ENCODE peak calls at places on chromosome 16, in five cellular contexts. Z, W, X, N and V are unnamed samples.

GRCh38 chr16:59210955-59211541 is 476.9 kb upstream of the GOT2 start:
- DNase-seq in Z (no peak), W (no peak), X (no peak), N (peak), V (no peak)

GRCh38 chr16:78996806-78997205 is 603.7 kb downstream of the MAF start:
- DNase-seq in Z (no peak), W (no peak), X (no peak), N (no peak), V (no peak)

GRCh38 chr16:58661199-58661830 is 23.3 kb downstream of the SLC38A7 start:
- DNase-seq in Z (peak), W (no peak), X (peak), N (peak), V (no peak)

GRCh38 chr16:26709175-26709574 is 357.6 kb upstream of the C16orf82 start:
- DNase-seq in Z (peak), W (no peak), X (peak), N (no peak), V (no peak)

GRCh38 chr16:67936876-67937605 is 391 bp upstream of the PSMB10 start:
- DNase-seq in Z (no peak), W (peak), X (no peak), N (no peak), V (peak)

GRCh38 chr16:8849411-8850011 is 19.3 kb downstream of the CARHSP1 start:
- DNase-seq in Z (peak), W (no peak), X (no peak), N (no peak), V (no peak)

GRCh38 chr16:89118361-89119061 is 24.9 kb downstream of the ACSF3 start:
- DNase-seq in Z (no peak), W (no peak), X (no peak), N (peak), V (no peak)

GRCh38 chr16:2770057-2770780 is 6.9 kb downstream of the ELOB start:
- DNase-seq in Z (no peak), W (no peak), X (peak), N (no peak), V (peak)

GRCh38 chr16:89912143-89912542 is 6.5 kb upstream of the MC1R start:
- DNase-seq in Z (no peak), W (no peak), X (no peak), N (no peak), V (no peak)

GRCh38 chr16:89536886-89537548 is 23.5 kb upstream of the RPL13 start:
- DNase-seq in Z (no peak), W (no peak), X (no peak), N (no peak), V (no peak)

GRCh38 chr16:20308266-20308665 is 19.0 kb downstream of the GP2 start:
- DNase-seq in Z (no peak), W (no peak), X (no peak), N (no peak), V (no peak)

GRCh38 chr16:88649924-88650748 is 717 bp downstream of the CYBA start:
- DNase-seq in Z (peak), W (no peak), X (peak), N (peak), V (no peak)

GRCh38 chr16:20940864-20941634 is 40.5 kb downstream of the LYRM1 start:
- DNase-seq in Z (no peak), W (no peak), X (no peak), N (no peak), V (no peak)

GRCh38 chr16:21092951-21093350 is 57.7 kb downstream of the DNAH3 start:
- DNase-seq in Z (no peak), W (no peak), X (no peak), N (no peak), V (no peak)

GRCh38 chr16:58907297-58907696 is 173.2 kb upstream of the GOT2 start:
- DNase-seq in Z (no peak), W (no peak), X (no peak), N (no peak), V (peak)

GRCh38 chr16:48318630-48319029 is 66.6 kb downstream of the SIAH1 start:
- DNase-seq in Z (no peak), W (peak), X (no peak), N (no peak), V (peak)

GRCh38 chr16:9820481-9821246 is 361.6 kb downstream of the GRIN2A start:
- DNase-seq in Z (no peak), W (no peak), X (no peak), N (no peak), V (no peak)

GRCh38 chr16:4293822-4294457 is 21.1 kb upstream of the TFAP4 start:
- DNase-seq in Z (peak), W (no peak), X (peak), N (no peak), V (no peak)

GRCh38 chr16:81265658-81266451 is 27.4 kb downstream of the BCO1 start:
- DNase-seq in Z (no peak), W (no peak), X (no peak), N (no peak), V (no peak)

GRCh38 chr16:89104930-89105571 is 11.4 kb downstream of the ACSF3 start:
- DNase-seq in Z (no peak), W (no peak), X (no peak), N (no peak), V (no peak)

GRCh38 chr16:4105848-4106247 is 10.4 kb downstream of the ADCY9 start:
- DNase-seq in Z (no peak), W (no peak), X (no peak), N (no peak), V (no peak)

GRCh38 chr16:20611975-20612471 is 35.9 kb upstream of the ACSM2B start:
- DNase-seq in Z (no peak), W (no peak), X (no peak), N (no peak), V (no peak)

GRCh38 chr16:53415504-53415903 is 18.8 kb upstream of the RBL2 start:
- DNase-seq in Z (no peak), W (no peak), X (no peak), N (peak), V (no peak)

GRCh38 chr16:62450291-62450690 is 414.1 kb upstream of the CDH8 start:
- DNase-seq in Z (no peak), W (no peak), X (no peak), N (no peak), V (no peak)

GRCh38 chr16:15482068-15482747 is 47.8 kb downstream of the BMERB1 start:
- DNase-seq in Z (peak), W (no peak), X (peak), N (peak), V (no peak)

GRCh38 chr16:56087636-56088035 is 103.7 kb upstream of the GNAO1 start:
- DNase-seq in Z (no peak), W (no peak), X (no peak), N (no peak), V (no peak)

GRCh38 chr16:20901068-20901440 is 483 bp downstream of the LYRM1 start:
- DNase-seq in Z (no peak), W (no peak), X (no peak), N (no peak), V (no peak)

GRCh38 chr16:229731-230281 is 557 bp upstream of the LUC7L start:
- DNase-seq in Z (no peak), W (no peak), X (no peak), N (no peak), V (no peak)

GRCh38 chr16:1959269-1960039 is at the start of gene NDUFB10:
- DNase-seq in Z (peak), W (peak), X (peak), N (peak), V (peak)

GRCh38 chr16:3012828-3013420 is at the start of gene CLDN9:
- DNase-seq in Z (no peak), W (no peak), X (no peak), N (no peak), V (no peak)

GRCh38 chr16:47731252-47731651 is 270.1 kb downstream of the PHKB start:
- DNase-seq in Z (no peak), W (no peak), X (no peak), N (peak), V (no peak)

GRCh38 chr16:57380671-57381462 is 8.6 kb downstream of the CX3CL1 start:
- DNase-seq in Z (no peak), W (no peak), X (no peak), N (no peak), V (no peak)

GRCh38 chr16:66447491-66447890 is 20.4 kb downstream of the BEAN1 start:
- DNase-seq in Z (no peak), W (no peak), X (no peak), N (no peak), V (no peak)

GRCh38 chr16:67407176-67407787 is 9.0 kb downstream of the ZDHHC1 start:
- DNase-seq in Z (peak), W (no peak), X (no peak), N (no peak), V (no peak)

GRCh38 chr16:87425941-87426340 is 33.8 kb downstream of the MAP1LC3B start:
- DNase-seq in Z (no peak), W (no peak), X (no peak), N (no peak), V (no peak)

GRCh38 chr16:87423429-87423828 is 31.3 kb downstream of the MAP1LC3B start:
- DNase-seq in Z (no peak), W (no peak), X (no peak), N (no peak), V (no peak)

GRCh38 chr16:87422106-87422505 is 30.0 kb downstream of the MAP1LC3B start:
- DNase-seq in Z (no peak), W (no peak), X (no peak), N (no peak), V (no peak)

GRCh38 chr16:87424260-87424659 is 32.1 kb downstream of the MAP1LC3B start:
- DNase-seq in Z (no peak), W (no peak), X (no peak), N (no peak), V (no peak)

DNA sequence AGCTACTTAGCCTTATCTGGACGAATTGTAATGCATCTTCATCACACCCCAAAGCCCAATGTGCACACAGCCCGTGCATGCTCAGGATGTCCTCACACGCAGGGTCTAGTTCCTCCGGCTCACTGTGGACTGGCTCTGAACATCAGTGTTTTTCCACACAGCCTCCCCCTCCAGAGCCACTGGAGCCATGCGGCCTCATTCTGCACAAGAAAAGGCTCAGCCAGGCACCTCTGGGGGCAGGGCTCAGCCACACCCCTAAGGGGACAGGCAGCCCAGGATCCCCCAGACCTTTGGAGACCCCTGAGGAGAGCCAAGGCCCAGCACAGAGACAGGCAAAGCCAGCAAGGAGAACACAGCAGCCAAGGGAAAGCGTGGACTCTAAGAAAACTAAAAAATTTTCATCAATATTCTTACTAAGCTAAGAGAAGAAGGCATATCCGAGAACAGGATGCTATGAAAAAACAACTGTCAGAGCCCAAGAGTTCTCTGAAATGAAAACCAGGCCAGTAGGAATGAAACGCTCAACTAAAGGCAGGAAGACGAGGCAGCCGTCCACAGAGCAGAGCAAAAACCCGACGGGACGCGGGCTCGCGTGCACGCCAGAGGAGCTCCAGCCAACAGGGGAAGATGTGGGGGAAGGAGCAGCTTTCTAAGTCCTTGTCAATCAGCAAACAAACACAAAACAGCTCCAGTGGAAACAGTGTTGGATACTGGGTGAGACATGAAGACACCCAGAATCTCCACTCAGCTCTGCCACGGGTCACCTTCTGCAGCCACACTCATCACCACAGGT is 34.5 kb downstream of the MAP1LC3B start:
- DNase-seq in Z (no peak), W (no peak), X (no peak), N (no peak), V (no peak)
- TF ChIP-seq GABPA in Z (no peak), W (no peak), X (no peak), N (no peak), V (no peak)

GRCh38 chr16:82293671-82294070 is 123.6 kb upstream of the MPHOSPH6 start:
- DNase-seq in Z (no peak), W (no peak), X (no peak), N (no peak), V (no peak)
- TF ChIP-seq GABPA in Z (no peak), W (no peak), X (no peak), N (no peak), V (no peak)

GRCh38 chr16:17261197-17261858 is 209.4 kb downstream of the XYLT1 start:
- DNase-seq in Z (no peak), W (no peak), X (no peak), N (no peak), V (peak)
- TF ChIP-seq GABPA in Z (no peak), W (no peak), X (no peak), N (no peak), V (no peak)

DNA sequence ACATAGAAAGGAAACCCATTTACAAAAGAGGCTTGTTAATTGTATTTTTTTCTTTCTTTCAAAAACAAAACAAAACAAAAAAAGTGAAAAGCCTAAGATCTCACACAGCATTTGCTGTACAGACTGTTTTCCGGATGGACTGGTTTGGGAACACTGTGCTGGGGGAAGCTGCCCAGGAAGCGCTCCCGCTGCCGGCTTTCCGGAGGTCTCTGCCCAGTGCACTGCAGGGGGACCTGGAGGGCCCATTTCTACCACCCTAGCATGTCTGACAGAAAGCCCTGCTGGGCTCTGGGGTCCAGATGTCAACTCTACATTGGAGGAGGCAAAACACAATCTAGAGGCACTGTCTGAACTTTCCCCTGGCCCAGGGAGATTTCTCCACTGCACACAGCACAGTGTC is 26.3 kb upstream of the CLEC18B start:
- DNase-seq in Z (no peak), W (no peak), X (no peak), N (no peak), V (no peak)
- TF ChIP-seq GABPA in Z (no peak), W (no peak), X (no peak), N (no peak), V (no peak)

GRCh38 chr16:50591800-50592771 is 43.9 kb downstream of the NKD1 start:
- DNase-seq in Z (peak), W (no peak), X (no peak), N (no peak), V (no peak)
- TF ChIP-seq GABPA in Z (no peak), W (no peak), X (no peak), N (no peak), V (no peak)

GRCh38 chr16:35752773-35753558 is 2293.6 kb downstream of the TP53TG3F start:
- DNase-seq in Z (no peak), W (no peak), X (no peak), N (no peak), V (no peak)
- TF ChIP-seq GABPA in Z (no peak), W (no peak), X (no peak), N (no peak), V (no peak)

DNA sequence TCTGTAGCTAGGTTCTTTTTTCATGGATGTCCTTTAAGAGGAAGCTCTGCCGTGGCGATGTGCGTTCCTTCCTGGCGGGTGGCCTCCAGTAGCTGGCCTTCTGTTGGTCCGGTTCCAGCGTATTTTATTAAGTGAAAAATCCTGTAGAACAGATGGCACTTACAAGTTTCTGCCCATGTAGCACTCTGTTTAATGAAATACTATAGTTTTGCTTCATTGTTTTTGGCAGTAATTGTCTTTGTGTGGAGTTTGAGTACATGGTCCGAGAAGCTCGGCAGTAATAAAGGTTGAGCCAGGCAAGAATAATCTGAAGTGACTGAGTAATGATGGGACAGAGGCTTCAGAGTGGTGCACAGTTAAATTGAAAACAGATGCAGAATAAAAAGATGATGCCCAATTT is 20.4 kb downstream of the USP10 start:
- DNase-seq in Z (peak), W (no peak), X (no peak), N (no peak), V (no peak)
- TF ChIP-seq GABPA in Z (no peak), W (no peak), X (no peak), N (no peak), V (no peak)

GRCh38 chr16:72536673-72537435 is 364.9 kb upstream of the PMFBP1 start:
- DNase-seq in Z (no peak), W (no peak), X (no peak), N (no peak), V (no peak)
- TF ChIP-seq GABPA in Z (no peak), W (no peak), X (no peak), N (no peak), V (no peak)

DNA sequence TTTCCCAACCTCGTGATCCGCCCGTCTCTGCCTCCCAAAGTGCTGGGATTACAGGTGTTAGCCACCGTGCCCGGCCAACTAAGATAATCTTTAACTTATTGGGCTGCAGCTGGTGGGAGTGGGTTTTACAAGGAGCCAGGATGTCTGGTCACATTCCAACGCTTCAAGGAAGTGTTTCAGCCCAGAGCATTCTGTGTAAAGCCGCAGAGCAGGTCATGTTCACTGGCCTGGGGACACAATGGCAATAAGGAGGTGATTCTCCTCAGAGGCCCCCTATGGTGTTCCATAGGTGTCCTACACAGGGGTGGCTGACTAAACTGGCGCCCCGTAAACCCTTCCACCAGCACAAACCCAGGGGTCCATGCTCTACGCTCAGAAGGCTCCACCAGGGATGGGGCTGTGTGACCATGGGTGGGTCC is 1.2 kb downstream of the QPRT start:
- DNase-seq in Z (no peak), W (no peak), X (no peak), N (peak), V (no peak)
- TF ChIP-seq GABPA in Z (no peak), W (no peak), X (no peak), N (no peak), V (no peak)

GRCh38 chr16:11201498-11202259 is 54.3 kb downstream of the SOCS1 start:
- DNase-seq in Z (peak), W (no peak), X (peak), N (peak), V (peak)
- TF ChIP-seq GABPA in Z (peak), W (no peak), X (peak), N (no peak), V (no peak)